ENCODE peak calls at places on chromosomes 13 and 19, in nine cellular contexts. T is lower leg skin, M is upper lobe of right lung, K is heart right ventricle, E is neuronal stem cell, V is A549, R is adrenal gland, J is AG04450, N is neural progenitor cell. H is an unnamed sample.

GRCh38 chr13:46173656-46174055 is 8.3 kb downstream of the LCP1 start:
- DNase-seq in T (no peak), M (no peak), K (no peak), E (no peak), V (no peak), R (no peak), J (no peak), N (no peak), H (no peak)

GRCh38 chr19:3807574-3808354 is 21.6 kb upstream of the MATK start:
- DNase-seq in T (no peak), M (no peak), K (no peak), E (no peak), V (no peak), R (no peak), J (no peak), N (no peak), H (no peak)

GRCh38 chr19:34254552-34255432 is at the start of gene GARRE1:
- DNase-seq in T (no peak), M (peak), K (peak), E (peak), V (peak), R (peak), J (no peak), N (peak), H (peak)

GRCh38 chr19:44684892-44685847 is 13.8 kb upstream of the CEACAM16 start:
- DNase-seq in T (no peak), M (no peak), K (peak), E (peak), V (peak), R (peak), J (peak), N (peak), H (peak)

GRCh38 chr13:38202730-38203129 is 146.9 kb upstream of the UFM1 start:
- DNase-seq in T (no peak), M (no peak), K (no peak), E (no peak), V (no peak), R (no peak), J (no peak), N (no peak), H (peak)

GRCh38 chr13:39493966-39494365 is 109.0 kb downstream of the LHFPL6 start:
- DNase-seq in T (no peak), M (no peak), K (no peak), E (no peak), V (no peak), R (no peak), J (no peak), N (peak), H (no peak)

GRCh38 chr19:8158411-8159074 is 9.2 kb upstream of the FBN3 start:
- DNase-seq in T (no peak), M (no peak), K (no peak), E (peak), V (peak), R (peak), J (peak), N (peak), H (peak)

GRCh38 chr13:50617134-50617721 is 226.3 kb downstream of the DLEU7 start:
- DNase-seq in T (no peak), M (no peak), K (no peak), E (no peak), V (no peak), R (no peak), J (no peak), N (no peak), H (peak)

GRCh38 chr13:113320226-113320875 is 23.3 kb downstream of the LAMP1 start:
- DNase-seq in T (no peak), M (no peak), K (no peak), E (no peak), V (no peak), R (no peak), J (no peak), N (no peak), H (no peak)

GRCh38 chr13:104106705-104107393 is 1040.6 kb upstream of the SLC10A2 start:
- DNase-seq in T (no peak), M (no peak), K (no peak), E (no peak), V (no peak), R (no peak), J (no peak), N (no peak), H (peak)

GRCh38 chr19:23991170-23991569 is 76.5 kb downstream of the ZNF726 start:
- DNase-seq in T (no peak), M (no peak), K (no peak), E (no peak), V (no peak), R (no peak), J (no peak), N (no peak), H (peak)

GRCh38 chr13:98142427-98143156 is at the start of gene FARP1:
- DNase-seq in T (peak), M (peak), K (peak), E (peak), V (peak), R (peak), J (no peak), N (peak), H (peak)

GRCh38 chr13:76773695-76774094 is 112.5 kb downstream of the KCTD12 start:
- DNase-seq in T (no peak), M (no peak), K (no peak), E (no peak), V (no peak), R (no peak), J (no peak), N (no peak), H (no peak)

GRCh38 chr13:48562296-48563066 is 29.6 kb upstream of the RCBTB2 start:
- DNase-seq in T (no peak), M (no peak), K (no peak), E (no peak), V (no peak), R (no peak), J (no peak), N (no peak), H (no peak)

GRCh38 chr19:38699027-38699346 is 45.3 kb downstream of the CAPN12 start:
- DNase-seq in T (no peak), M (no peak), K (no peak), E (no peak), V (no peak), R (no peak), J (no peak), N (no peak), H (no peak)

GRCh38 chr13:30408319-30409101 is 13.8 kb upstream of the UBE2L5 start:
- DNase-seq in T (peak), M (peak), K (peak), E (peak), V (peak), R (peak), J (peak), N (peak), H (peak)

GRCh38 chr13:25204843-25205242 is 32.8 kb upstream of the AMER2 start:
- DNase-seq in T (no peak), M (no peak), K (no peak), E (no peak), V (no peak), R (no peak), J (no peak), N (no peak), H (no peak)

GRCh38 chr19:56885173-56885679 is 44.7 kb upstream of the PEG3 start:
- DNase-seq in T (no peak), M (no peak), K (no peak), E (no peak), V (no peak), R (no peak), J (no peak), N (no peak), H (no peak)

GRCh38 chr19:30316000-30316491 is 56.1 kb upstream of the ZNF536 start:
- DNase-seq in T (no peak), M (no peak), K (no peak), E (no peak), V (no peak), R (no peak), J (no peak), N (no peak), H (no peak)

GRCh38 chr19:30317403-30317802 is 54.8 kb upstream of the ZNF536 start:
- DNase-seq in T (no peak), M (no peak), K (no peak), E (no peak), V (no peak), R (no peak), J (no peak), N (no peak), H (no peak)

GRCh38 chr19:30318261-30318660 is 53.9 kb upstream of the ZNF536 start:
- DNase-seq in T (peak), M (no peak), K (no peak), E (no peak), V (no peak), R (no peak), J (no peak), N (no peak), H (no peak)

GRCh38 chr19:30315159-30315558 is 57.0 kb upstream of the ZNF536 start:
- DNase-seq in T (peak), M (no peak), K (no peak), E (no peak), V (no peak), R (no peak), J (no peak), N (no peak), H (no peak)

DNA sequence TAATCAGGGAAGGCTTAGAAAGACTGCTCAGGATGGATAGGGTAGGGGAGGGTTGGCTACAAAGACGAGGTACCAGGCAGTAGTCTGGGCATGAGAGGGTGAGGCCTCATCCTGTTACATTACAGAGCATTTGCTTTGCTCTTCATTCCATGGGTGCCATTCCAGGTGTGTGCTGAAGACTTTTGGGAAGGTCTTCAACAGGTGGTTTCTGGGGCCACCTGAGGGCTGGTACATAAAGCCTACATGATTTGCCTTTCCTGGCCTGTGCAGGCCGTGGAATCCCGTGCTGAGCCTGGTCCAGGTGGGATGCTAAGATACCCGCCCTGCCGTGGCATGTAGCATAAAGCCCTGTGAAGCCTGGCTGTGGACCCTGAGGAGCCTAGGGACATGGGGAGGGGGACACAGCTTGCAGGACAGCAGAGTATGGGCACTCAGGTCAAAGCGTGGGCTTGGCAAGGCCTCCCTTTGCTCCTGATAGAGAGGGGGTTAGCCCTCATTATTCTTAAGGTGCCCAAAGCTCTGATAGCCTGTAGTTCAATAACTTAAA is 55.6 kb upstream of the ZNF536 start:
- DNase-seq in T (peak), M (no peak), K (no peak), E (no peak), V (no peak), R (no peak), J (no peak), N (no peak), H (no peak)
- H3K4me3 ChIP-seq in T (no peak), M (no peak), K (no peak), E (no peak), V (no peak), R (no peak), J (no peak), N (no peak), H (no peak)

DNA sequence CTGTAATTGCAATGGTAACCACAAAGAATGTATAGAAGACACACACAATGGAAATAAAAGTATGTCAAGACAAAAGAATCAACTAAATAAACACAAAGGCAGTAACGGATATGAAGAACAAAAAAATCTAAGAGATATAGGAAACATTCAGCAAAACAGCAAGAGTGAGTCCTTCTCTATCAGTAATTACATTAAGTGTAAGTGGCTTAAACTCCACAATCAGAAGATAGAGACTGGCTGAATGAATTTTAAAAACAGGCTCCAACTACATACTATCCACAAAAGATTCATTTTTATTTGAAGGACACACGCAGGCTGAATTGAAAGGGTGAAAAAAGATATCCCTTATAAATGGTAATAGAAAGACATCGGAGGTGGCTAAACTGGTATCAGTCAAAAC is 19.5 kb downstream of the ZNF616 start:
- DNase-seq in T (no peak), M (no peak), K (no peak), E (no peak), V (no peak), R (no peak), J (no peak), N (no peak), H (no peak)
- H3K4me3 ChIP-seq in T (no peak), M (no peak), K (no peak), E (no peak), V (no peak), R (no peak), J (no peak), N (no peak), H (no peak)

GRCh38 chr19:35869327-35870123 is 1.2 kb downstream of the APLP1 start:
- DNase-seq in T (no peak), M (peak), K (peak), E (peak), V (peak), R (peak), J (no peak), N (peak), H (peak)
- H3K4me3 ChIP-seq in T (no peak), M (no peak), K (peak), E (peak), V (peak), R (no peak), J (peak), N (peak), H (peak)

GRCh38 chr13:21463424-21463823 is 4.3 kb upstream of the ZDHHC20 start:
- DNase-seq in T (no peak), M (no peak), K (no peak), E (no peak), V (no peak), R (no peak), J (no peak), N (peak), H (no peak)

GRCh38 chr13:21458816-21459701 is at the start of gene ZDHHC20:
- DNase-seq in T (peak), M (peak), K (peak), E (peak), V (peak), R (peak), J (peak), N (peak), H (peak)

GRCh38 chr13:21453352-21454089 is 5.6 kb downstream of the ZDHHC20 start:
- DNase-seq in T (no peak), M (no peak), K (no peak), E (no peak), V (no peak), R (no peak), J (no peak), N (no peak), H (peak)

DNA sequence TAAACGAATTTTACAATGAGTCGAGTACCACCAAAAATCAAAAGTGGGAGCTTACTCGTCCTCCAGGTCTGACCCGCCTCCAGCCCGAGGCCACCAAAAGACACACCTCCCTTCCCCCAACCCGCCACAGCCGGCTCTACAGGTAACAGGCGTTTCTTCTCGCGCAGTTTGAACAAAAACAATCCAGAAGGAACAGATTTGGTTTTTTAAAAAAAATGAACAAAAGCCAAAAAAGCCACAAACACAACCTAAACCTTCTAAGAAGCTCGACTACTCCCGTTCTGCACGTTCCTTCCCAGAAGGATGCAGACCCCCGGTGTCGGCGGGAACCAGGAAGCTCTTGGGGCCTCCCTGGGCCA is 667 bp downstream of the ZDHHC20 start:
- DNase-seq in T (no peak), M (peak), K (peak), E (no peak), V (peak), R (peak), J (no peak), N (peak), H (peak)
- H3K4me3 ChIP-seq in T (peak), M (peak), K (peak), E (peak), V (peak), R (peak), J (peak), N (peak), H (peak)

GRCh38 chr13:33284016-33284415 is 1.5 kb downstream of the STARD13 start:
- DNase-seq in T (no peak), M (no peak), K (no peak), E (no peak), V (no peak), R (no peak), J (no peak), N (no peak), H (peak)
- H3K4me3 ChIP-seq in T (no peak), M (peak), K (peak), E (no peak), V (peak), R (no peak), J (peak), N (no peak), H (peak)

H was measured in choroid plexus epithelial cell.